ENCODE peak calls at places on chromosomes 16 and 17, in five cellular contexts. B, C, T, G and J are unnamed samples.

GRCh38 chr17:78105101-78105500 is 23.5 kb downstream of the TMC6 start:
- DNase-seq in B (no peak), T (no peak), G (no peak), C (no peak), J (no peak)

GRCh38 chr16:3193221-3194212 is 5.5 kb downstream of the OR1F1 start:
- DNase-seq in T (no peak), G (no peak), C (peak), B (no peak), J (no peak)

GRCh38 chr16:13289515-13289914 is 388.1 kb downstream of the SHISA9 start:
- DNase-seq in G (no peak), T (no peak), C (no peak), B (no peak), J (no peak)

GRCh38 chr17:76585048-76585648 is 512 bp downstream of the ST6GALNAC2 start:
- DNase-seq in B (no peak), C (no peak), G (no peak), T (no peak), J (no peak)

GRCh38 chr17:64611374-64611773 is 50.7 kb downstream of the SMURF2 start:
- DNase-seq in C (no peak), B (no peak), T (no peak), G (no peak), J (no peak)

GRCh38 chr17:5364156-5364555 is 55.3 kb downstream of the NUP88 start:
- DNase-seq in B (no peak), C (peak), G (no peak), T (no peak), J (no peak)

GRCh38 chr17:67132366-67132765 is 88.0 kb downstream of the CACNG1 start:
- DNase-seq in B (no peak), C (no peak), T (no peak), G (no peak), J (no peak)

GRCh38 chr17:69269174-69269998 is 40.8 kb upstream of the ABCA10 start:
- DNase-seq in T (no peak), C (peak), G (no peak), B (no peak), J (no peak)

GRCh38 chr16:1991135-1991551 is 1.4 kb downstream of the SYNGR3 start:
- DNase-seq in B (peak), T (no peak), G (no peak), C (no peak), J (no peak)

GRCh38 chr16:80122155-80122554 is 418.6 kb upstream of the DYNLRB2 start:
- DNase-seq in C (no peak), T (no peak), G (no peak), B (no peak), J (no peak)

GRCh38 chr17:42411905-42412679 is 11.0 kb downstream of the CAVIN1 start:
- DNase-seq in G (no peak), C (no peak), B (no peak), T (no peak), J (no peak)

GRCh38 chr17:14753383-14753782 is 452.5 kb downstream of the HS3ST3B1 start:
- DNase-seq in B (no peak), G (no peak), T (no peak), C (no peak), J (no peak)

GRCh38 chr17:41003926-41004325 is 4.2 kb upstream of the KRTAP3-2 start:
- DNase-seq in T (no peak), B (no peak), G (no peak), C (no peak), J (no peak)